ENCODE peak calls at places on chromosomes 5 and 9, in six cellular contexts. I, E, T, Q, Y and C are unnamed samples.

GRCh38 chr9:91378695-91379127 is 17.0 kb upstream of the AUH start:
- DNase-seq in E (no peak), Y (no peak), I (no peak), Q (peak; percentile 66), T (no peak), C (peak; percentile 48)

GRCh38 chr9:18566125-18566524 is 92.2 kb downstream of the ADAMTSL1 start:
- DNase-seq in E (no peak), T (no peak), I (no peak), Q (peak; percentile 86), Y (no peak), C (peak; percentile 91)

GRCh38 chr5:164345173-164345572 is 839.8 kb downstream of the MAT2B start:
- DNase-seq in E (no peak), T (no peak), Y (no peak), I (peak; percentile 32), Q (peak; percentile 49), C (peak; percentile 73)

GRCh38 chr5:151123897-151124751 is 33.5 kb downstream of the ANXA6 start:
- DNase-seq in I (peak; percentile 45), Q (peak; percentile 46), T (no peak), E (peak; percentile 64), Y (peak; percentile 61), C (peak; percentile 32)

GRCh38 chr5:113163328-113163727 is 186.7 kb downstream of the DCP2 start:
- DNase-seq in I (no peak), Y (no peak), E (no peak), Q (peak; percentile 63), T (no peak), C (peak; percentile 29)

GRCh38 chr5:14501353-14502162 is 80.0 kb upstream of the OTULINL start:
- DNase-seq in Q (peak; percentile 62), E (no peak), I (no peak), Y (no peak), T (no peak), C (peak; percentile 40)

GRCh38 chr9:113481176-113481805 is 17.8 kb downstream of the RGS3 start:
- DNase-seq in I (no peak), Y (no peak), T (no peak), Q (no peak), E (no peak), C (no peak)

GRCh38 chr5:111238826-111239225 is 14.6 kb downstream of the CAMK4 start:
- DNase-seq in Q (no peak), Y (no peak), E (no peak), T (no peak), I (no peak), C (no peak)

GRCh38 chr9:130265431-130266235 is at the start of gene HMCN2:
- DNase-seq in Q (no peak), I (peak; percentile 76), E (no peak), Y (no peak), T (peak; percentile 40), C (no peak)

GRCh38 chr5:96963267-96963666 is 27.4 kb downstream of the LNPEP start:
- DNase-seq in I (peak; percentile 60), E (no peak), Q (peak; percentile 93), Y (peak; percentile 24), T (peak; percentile 48), C (peak; percentile 68)

GRCh38 chr5:10563132-10563939 is 534 bp upstream of the ANKRD33B start:
- DNase-seq in T (peak; percentile 62), I (peak; percentile 38), Y (peak; percentile 55), Q (no peak), E (no peak), C (no peak)

GRCh38 chr9:17342696-17343095 is 207.9 kb downstream of the CNTLN start:
- DNase-seq in T (no peak), Y (no peak), I (peak; percentile 15), E (no peak), Q (no peak), C (no peak)

DNA sequence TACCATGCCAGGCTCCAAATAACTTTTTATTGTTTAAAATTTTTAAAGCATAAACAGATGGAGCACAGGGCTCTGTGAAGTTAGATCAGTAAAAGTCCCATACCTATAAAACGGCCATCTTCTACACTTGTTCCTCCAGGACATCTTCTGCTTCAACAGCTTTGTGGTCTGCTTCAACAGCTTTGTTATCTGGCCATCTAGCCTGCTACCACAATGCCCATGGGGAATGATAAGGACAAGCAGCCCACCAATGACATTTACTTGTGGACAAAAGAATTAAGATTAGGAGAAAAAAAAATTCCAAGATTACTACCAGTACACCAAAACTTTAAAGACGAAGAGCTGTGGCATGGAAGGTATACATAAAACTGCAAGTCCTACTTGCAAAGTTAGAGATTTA is 2.2 kb upstream of the VPS13A start:
- DNase-seq in T (peak; percentile 69), Q (no peak), E (no peak), I (no peak), Y (no peak), C (no peak)
- H3K4me3 ChIP-seq in T (no peak overlapping the region), Q (no peak overlapping the region), E (no peak overlapping the region), I (no peak overlapping the region), Y (no peak overlapping the region), C (no peak overlapping the region)

DNA sequence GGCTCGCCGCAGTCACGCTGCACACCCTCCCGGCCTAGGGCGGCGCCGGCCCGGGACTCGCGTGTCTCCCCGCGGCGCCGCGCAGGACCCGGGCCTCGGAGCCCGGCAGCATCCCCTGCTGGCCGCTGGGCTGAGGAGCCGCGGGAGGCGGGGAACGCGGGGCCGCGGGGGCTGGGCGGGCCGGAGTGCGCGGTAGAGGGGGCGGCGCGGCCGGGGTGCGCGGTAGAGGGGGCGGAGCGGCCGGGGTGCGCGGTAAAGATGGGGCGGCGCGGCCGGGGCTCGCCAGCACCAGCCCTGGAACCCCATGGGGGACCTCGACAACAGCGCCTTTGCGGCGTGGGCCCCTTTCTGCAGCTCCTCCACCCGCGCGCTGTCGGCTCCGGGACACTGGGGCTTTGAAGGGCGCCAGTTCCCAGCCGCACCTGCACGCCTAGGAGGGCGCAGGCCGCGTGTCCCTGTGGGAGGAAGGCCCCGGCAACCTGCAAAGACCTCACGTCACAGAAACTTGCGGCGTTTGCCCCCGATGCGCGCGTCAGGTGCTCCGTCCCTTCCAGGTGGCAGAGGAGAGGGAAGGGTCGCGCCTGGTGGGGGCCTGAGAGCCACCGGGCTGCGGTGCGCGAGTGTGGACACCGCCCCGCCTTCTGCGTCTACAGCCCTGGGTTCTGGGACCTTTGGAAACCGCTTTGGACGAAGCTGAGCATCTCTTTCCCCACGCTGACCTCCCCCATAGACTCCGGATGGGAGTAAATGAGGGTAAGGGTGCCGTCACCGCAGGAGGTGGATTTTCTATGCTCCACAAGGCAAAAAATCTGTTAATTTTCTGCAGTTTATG is 49.6 kb downstream of the NSUN2 start:
- DNase-seq in E (no peak), T (no peak), Q (no peak), Y (no peak), I (peak; percentile 60), C (no peak)
- TF ChIP-seq CTCF in E (no peak), T (no peak), Q (peak; percentile 1), Y (peak; percentile 37), I (no peak), C (peak; percentile 31)

GRCh38 chr9:76868897-76869296 is 37.0 kb downstream of the PRUNE2 start:
- DNase-seq in E (no peak), T (no peak), Q (peak; percentile 54), I (no peak), Y (no peak), C (peak; percentile 7)

GRCh38 chr9:76863832-76864231 is 42.1 kb downstream of the PRUNE2 start:
- DNase-seq in Q (no peak), E (no peak), I (no peak), Y (no peak), T (no peak), C (no peak)

GRCh38 chr9:76866689-76867088 is 39.2 kb downstream of the PRUNE2 start:
- DNase-seq in E (peak; percentile 4), I (no peak), Q (peak; percentile 96), Y (no peak), T (no peak), C (peak; percentile 85)
- H3K4me3 ChIP-seq in E (no peak overlapping the region), I (no peak overlapping the region), Q (no peak overlapping the region), Y (no peak overlapping the region), T (no peak overlapping the region), C (no peak overlapping the region)

GRCh38 chr9:134585746-134586706 is 55.6 kb upstream of the COL5A1 start:
- DNase-seq in Q (peak; percentile 49), Y (peak; percentile 20), T (peak; percentile 30), I (peak; percentile 67), E (peak; percentile 58), C (peak; percentile 71)
- TF ChIP-seq CTCF in Q (no peak), Y (no peak), T (no peak), I (peak; percentile 13), E (no peak), C (peak; percentile 46)